ENCODE peak calls at places on chromosomes 16 and 17, in ten cellular contexts. K is left ventricle myocardium inferior, Y is psoas muscle, H is transverse colon, X is fibroblast of mammary gland, C is fibroblast of lung, W is GM23338, V is tibial artery, I is cardiac muscle cell, N is PC-3. G is an unnamed sample.

GRCh38 chr17:17538417-17539391 is 42.5 kb upstream of the RASD1 start:
- DNase-seq in K (no peak), W (no peak), H (peak), V (no peak), I (peak), C (peak), X (no peak), N (peak), Y (peak), G (no peak)

GRCh38 chr16:600781-601180 is 10.9 kb downstream of the RAB40C start:
- DNase-seq in C (peak), W (peak), H (no peak), X (no peak), K (no peak), V (no peak), I (no peak), Y (no peak), N (no peak), G (no peak)

GRCh38 chr16:83899272-83899897 is 470 bp downstream of the MLYCD start:
- DNase-seq in I (peak), X (peak), N (peak), C (peak), W (peak), Y (peak), V (peak), K (peak), H (peak), G (no peak)

GRCh38 chr16:15972046-15972868 is 22.8 kb downstream of the ABCC1 start:
- DNase-seq in K (no peak), X (no peak), H (no peak), V (no peak), W (no peak), Y (no peak), N (peak), C (no peak), I (no peak), G (no peak)

GRCh38 chr17:17842111-17842876 is 5.5 kb upstream of the SREBF1 start:
- DNase-seq in I (no peak), V (no peak), W (no peak), X (no peak), C (no peak), Y (no peak), N (no peak), K (no peak), H (no peak), G (no peak)

GRCh38 chr17:69757794-69758430 is 317.1 kb upstream of the KCNJ16 start:
- DNase-seq in V (no peak), K (no peak), W (no peak), Y (no peak), X (peak), H (no peak), N (peak), I (peak), C (peak), G (no peak)

GRCh38 chr17:81652901-81653771 is 3.2 kb downstream of the PDE6G start:
- DNase-seq in Y (no peak), N (no peak), W (peak), V (no peak), X (no peak), H (no peak), K (no peak), I (peak), C (no peak), G (no peak)

GRCh38 chr17:83133302-83134121 is 54.1 kb downstream of the METRNL start:
- DNase-seq in I (no peak), Y (peak), V (peak), X (no peak), N (peak), K (no peak), C (no peak), H (peak), W (no peak), G (no peak)

GRCh38 chr16:1275791-1276579 is 20.1 kb downstream of the TPSD1 start:
- DNase-seq in C (no peak), V (no peak), H (no peak), W (no peak), N (no peak), Y (no peak), I (no peak), X (no peak), K (no peak), G (no peak)

GRCh38 chr17:4233668-4234258 is 30.0 kb downstream of the ANKFY1 start:
- DNase-seq in I (no peak), K (no peak), H (peak), N (no peak), C (no peak), V (no peak), W (no peak), Y (no peak), X (no peak), G (no peak)

GRCh38 chr17:41689497-41690299 is 1.0 kb downstream of the EIF1 start:
- DNase-seq in V (no peak), W (peak), Y (no peak), H (peak), K (no peak), X (peak), I (peak), C (peak), N (peak), G (peak)

GRCh38 chr17:65495255-65496060 is 66.0 kb downstream of the AXIN2 start:
- DNase-seq in K (no peak), C (no peak), N (no peak), Y (no peak), H (peak), X (no peak), I (peak), W (peak), V (peak), G (no peak)

GRCh38 chr16:77585379-77585778 is 136.9 kb upstream of the NUDT7 start:
- DNase-seq in Y (no peak), V (no peak), X (peak), H (no peak), W (no peak), C (peak), K (no peak), N (no peak), I (peak), G (no peak)

GRCh38 chr16:66984902-66985311 is 3.5 kb upstream of the CES4A start:
- DNase-seq in V (no peak), Y (no peak), N (no peak), W (no peak), I (no peak), K (no peak), H (no peak), X (no peak), C (no peak), G (no peak)

GRCh38 chr17:5209396-5209795 is 17.7 kb upstream of the ZNF594 start:
- DNase-seq in C (peak), W (no peak), N (no peak), H (no peak), X (peak), K (no peak), I (no peak), V (no peak), Y (no peak), G (no peak)

DNA sequence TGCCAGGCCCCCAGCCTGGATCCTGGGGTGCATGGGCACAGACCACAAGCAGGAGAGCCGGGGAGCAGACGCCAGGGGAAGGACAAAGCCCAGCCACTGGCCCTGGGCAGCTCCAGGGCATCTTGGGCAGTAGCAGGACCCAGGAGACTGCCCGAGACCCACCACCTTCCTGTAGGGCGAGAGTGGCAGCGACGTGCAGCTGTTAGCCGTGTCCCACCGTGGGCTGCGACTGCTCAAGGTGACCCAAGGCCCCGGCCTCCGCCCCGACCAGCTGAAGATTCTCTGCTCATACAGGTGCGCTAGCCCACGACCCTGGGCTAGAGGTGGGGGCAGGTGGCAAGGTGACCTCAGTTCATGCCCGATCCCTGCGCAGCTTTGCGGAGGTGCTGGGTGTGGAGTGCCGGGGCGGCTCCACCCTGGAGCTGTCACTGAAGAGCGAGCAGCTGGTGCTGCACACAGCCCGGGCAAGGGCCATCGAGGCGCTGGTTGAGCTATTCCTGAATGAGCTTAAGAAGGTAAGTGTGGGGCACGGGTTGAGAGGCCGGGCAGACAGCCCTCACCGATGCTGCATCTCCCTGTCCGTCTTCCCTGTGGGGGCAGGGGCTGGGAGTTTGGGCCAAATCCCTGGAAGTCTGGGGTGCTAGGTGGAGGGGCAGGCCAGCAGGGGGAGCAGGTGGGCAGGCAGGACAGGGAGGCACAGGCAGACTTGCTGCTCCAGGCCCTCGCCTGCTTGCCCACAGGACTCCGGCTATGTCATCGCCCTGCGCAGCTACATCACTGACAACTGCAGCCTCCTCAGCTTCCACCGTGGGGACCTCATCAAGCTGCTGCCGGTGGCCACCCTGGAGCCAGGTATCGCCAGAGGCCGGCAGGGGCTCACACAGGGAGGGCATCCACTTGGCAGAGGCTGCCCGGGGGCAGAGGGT is 13.5 kb upstream of the SMIM5 start:
- DNase-seq in K (peak), I (peak), X (peak), V (no peak), C (peak), N (peak), H (no peak), Y (no peak), W (peak), G (no peak)
- TF ChIP-seq CTCF in K (peak), I (peak), X (peak), V (peak), C (peak), N (peak), H (peak), Y (no peak), W (peak), G (peak)

GRCh38 chr17:80264048-80264792 is 3.6 kb downstream of the RNF213 start:
- DNase-seq in X (no peak), I (no peak), N (no peak), C (no peak), K (no peak), W (no peak), H (peak), V (no peak), Y (peak), G (no peak)
- H3K4me3 ChIP-seq in X (no peak), I (no peak), N (no peak), C (peak), K (peak), W (no peak), H (no peak), V (peak), Y (peak), G (no peak)

GRCh38 chr17:7328009-7328408 is 1.1 kb downstream of the NEURL4 start:
- DNase-seq in H (no peak), Y (no peak), W (no peak), V (no peak), X (no peak), C (no peak), K (no peak), I (no peak), N (no peak), G (no peak)

GRCh38 chr17:7328840-7329359 is at the start of gene NEURL4:
- DNase-seq in K (no peak), W (peak), V (peak), Y (no peak), H (no peak), N (peak), X (no peak), I (peak), C (peak), G (no peak)

GRCh38 chr17:7327501-7327900 is 1.6 kb downstream of the NEURL4 start:
- DNase-seq in C (no peak), N (no peak), Y (no peak), V (no peak), H (no peak), W (no peak), I (no peak), K (no peak), X (no peak), G (no peak)

GRCh38 chr17:7330099-7331015 is 1.2 kb upstream of the NEURL4 start:
- DNase-seq in Y (peak), K (peak), I (peak), V (peak), C (peak), H (peak), X (peak), W (peak), N (peak), G (no peak)

DNA sequence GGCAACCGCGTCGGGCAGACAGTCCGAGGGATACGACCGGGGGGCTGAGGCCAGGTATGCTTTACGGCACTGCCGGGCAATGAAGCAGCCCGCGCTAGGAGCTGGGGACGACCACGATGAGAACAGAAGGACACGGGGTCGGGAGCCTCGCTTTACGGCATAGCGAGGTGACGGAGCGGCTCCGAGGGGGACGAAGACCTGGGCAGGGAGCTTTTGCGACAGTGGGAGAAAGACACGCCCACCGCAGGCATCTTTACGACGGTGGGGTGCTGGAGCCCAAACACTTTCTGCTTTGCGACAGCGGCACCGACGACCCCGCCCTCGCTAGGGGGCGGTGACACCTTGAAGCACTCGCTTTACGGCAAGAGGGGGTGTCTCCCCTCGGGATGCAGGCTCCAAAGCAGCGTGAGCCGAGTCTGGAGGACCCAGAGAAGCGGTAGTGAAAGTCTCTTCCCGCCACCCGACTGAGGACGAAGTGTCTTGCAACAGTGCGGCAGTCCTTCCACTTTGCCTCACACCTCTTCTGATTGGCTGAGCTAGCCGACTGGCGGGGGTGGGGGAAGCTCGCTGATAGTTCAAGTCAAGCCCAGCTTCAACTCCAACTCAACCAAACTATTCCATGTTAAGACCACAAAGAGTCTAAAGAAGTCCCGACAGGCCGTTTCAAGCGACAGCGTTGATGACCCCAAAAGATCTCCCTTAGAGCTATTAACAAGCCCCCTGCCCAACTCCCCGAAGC is 394 bp upstream of the NEURL4 start:
- DNase-seq in X (peak), H (peak), Y (peak), K (peak), C (peak), N (peak), V (peak), I (peak), W (peak), G (peak)
- TF ChIP-seq CTCF in X (no peak), H (no peak), Y (no peak), K (peak), C (no peak), N (no peak), V (no peak), I (no peak), W (no peak), G (no peak)

GRCh38 chr17:80025796-80026195 is 9.9 kb downstream of the TBC1D16 start:
- DNase-seq in H (no peak), I (no peak), Y (no peak), W (no peak), K (no peak), X (no peak), V (no peak), C (peak), N (no peak), G (no peak)

GRCh38 chr17:80024206-80024972 is 11.3 kb downstream of the TBC1D16 start:
- DNase-seq in H (no peak), I (no peak), X (no peak), V (no peak), Y (no peak), K (no peak), C (no peak), W (no peak), N (no peak), G (no peak)

GRCh38 chr17:80021600-80021999 is 14.1 kb downstream of the TBC1D16 start:
- DNase-seq in V (no peak), K (no peak), H (no peak), W (no peak), N (no peak), X (peak), Y (no peak), C (no peak), I (no peak), G (no peak)

GRCh38 chr17:80025140-80025539 is 10.5 kb downstream of the TBC1D16 start:
- DNase-seq in N (no peak), W (peak), I (no peak), V (no peak), K (no peak), H (peak), C (no peak), X (no peak), Y (no peak), G (no peak)

GRCh38 chr17:80023261-80024205 is 12.1 kb downstream of the TBC1D16 start:
- DNase-seq in W (peak), I (no peak), X (no peak), V (no peak), C (no peak), K (no peak), Y (no peak), H (peak), N (no peak), G (no peak)
- H3K4me3 ChIP-seq in W (no peak), I (no peak), X (no peak), V (peak), C (peak), K (peak), Y (peak), H (no peak), N (no peak), G (no peak)

GRCh38 chr17:36547776-36548175 is 3.1 kb downstream of the GGNBP2 start:
- DNase-seq in C (no peak), W (no peak), Y (no peak), I (no peak), K (no peak), V (no peak), H (no peak), X (no peak), N (no peak), G (no peak)
- TF ChIP-seq CTCF in C (no peak), W (no peak), Y (no peak), I (no peak), K (no peak), V (no peak), H (no peak), X (no peak), N (no peak), G (no peak)

GRCh38 chr16:23496826-23497542 is 13.3 kb downstream of the GGA2 start:
- DNase-seq in V (no peak), Y (no peak), W (no peak), H (no peak), X (peak), C (peak), I (peak), N (no peak), K (no peak), G (no peak)
- H3K4me3 ChIP-seq in V (no peak), Y (no peak), W (no peak), H (no peak), X (peak), C (no peak), I (no peak), N (no peak), K (no peak), G (no peak)

DNA sequence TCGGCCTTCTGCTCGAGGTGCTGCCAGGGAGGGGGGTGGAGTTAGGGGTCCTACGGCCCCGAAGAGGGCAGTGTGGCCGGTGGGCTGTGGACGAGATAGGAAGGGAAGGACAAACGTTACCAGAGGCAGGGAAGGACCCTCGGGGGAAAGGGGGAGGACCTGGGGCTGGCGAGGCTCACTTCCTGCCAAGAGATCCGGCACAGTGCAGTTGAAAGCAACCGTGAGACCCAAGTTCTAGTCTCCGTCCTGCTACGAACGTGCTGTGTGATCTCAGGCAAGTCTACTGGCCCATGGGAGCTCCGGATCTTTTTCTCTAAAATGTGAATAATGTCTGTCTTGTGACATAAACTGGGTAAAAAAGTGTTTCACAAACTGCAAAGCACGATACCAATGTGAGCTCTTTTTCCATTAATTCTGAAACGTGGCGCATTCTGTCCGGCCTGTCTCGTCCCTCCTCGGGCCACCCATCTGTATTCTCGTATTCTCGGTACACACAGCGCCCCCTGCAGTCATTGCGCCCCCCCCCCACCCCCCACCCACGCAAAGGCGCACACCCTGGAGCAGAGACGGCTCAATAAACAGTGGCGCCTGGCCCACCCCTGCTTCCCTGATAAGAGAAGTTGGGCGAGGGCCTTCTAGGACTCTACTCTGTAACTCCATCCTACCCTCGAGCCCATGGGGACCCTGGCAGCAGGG is 8.8 kb downstream of the CYGB start:
- DNase-seq in X (peak), H (no peak), I (peak), N (no peak), C (peak), V (peak), W (no peak), K (peak), Y (peak), G (no peak)
- TF ChIP-seq CTCF in X (peak), H (no peak), I (peak), N (peak), C (no peak), V (no peak), W (no peak), K (no peak), Y (no peak), G (no peak)

DNA sequence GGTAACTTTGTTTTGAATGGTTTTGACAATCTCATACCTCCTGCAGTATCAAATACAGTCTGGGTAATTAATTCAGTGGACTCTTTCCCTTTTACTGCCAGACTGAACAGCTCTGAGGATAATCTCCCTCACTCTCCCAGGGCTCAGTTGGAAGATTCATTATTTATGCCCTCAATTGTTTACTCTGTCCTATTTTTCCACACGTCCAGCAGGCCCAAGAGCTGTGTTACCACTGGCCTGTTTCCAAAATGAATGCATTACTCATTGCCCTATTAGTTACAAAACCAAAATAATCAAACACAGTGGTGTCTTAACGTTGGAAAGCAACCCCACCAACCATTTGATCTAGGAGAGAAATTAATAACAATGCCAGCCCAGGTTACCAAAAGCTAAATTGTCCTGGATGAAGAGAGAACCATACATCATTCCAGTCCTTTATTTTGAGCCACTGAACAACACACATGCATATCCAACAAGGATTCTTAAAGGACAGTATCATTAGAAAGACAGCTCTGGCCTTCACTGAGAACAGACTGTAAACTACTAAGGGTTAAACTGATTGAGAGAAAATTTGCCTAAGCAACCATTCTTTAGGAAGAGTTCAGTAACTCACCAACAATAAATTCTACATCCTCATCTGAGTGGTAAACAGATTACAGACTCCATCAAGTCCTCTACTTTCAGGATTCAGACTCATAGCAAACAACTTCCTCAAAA is 34.5 kb downstream of the FAM222B start:
- DNase-seq in V (no peak), N (peak), Y (no peak), K (no peak), I (peak), H (no peak), C (peak), W (no peak), X (peak), G (peak)
- H3K4me3 ChIP-seq in V (peak), N (peak), Y (peak), K (no peak), I (no peak), H (no peak), C (peak), W (peak), X (peak), G (no peak)